ENCODE peak calls at places on chromosomes 11 and 22, in six cellular contexts. One of them, this sample, is unnamed. For H3K27me3, the result is how much of the 10 kb centered on the place peaks cover.

GRCh38 chr11:45252134-45252856 is 33.8 kb downstream of the SYT13 start:
- DNase-seq in CD8-positive, alpha-beta memory T cell: no peak
- DNase-seq in left ventricle myocardium inferior: peak
- DNase-seq in stomach: peak
- DNase-seq in pancreas: peak
- DNase-seq in right lobe of liver: no peak
- DNase-seq in this sample: peak

GRCh38 chr11:114472661-114473060 is 33.4 kb downstream of the REXO2 start:
- DNase-seq in CD8-positive, alpha-beta memory T cell: no peak
- DNase-seq in left ventricle myocardium inferior: no peak
- DNase-seq in stomach: no peak
- DNase-seq in pancreas: no peak
- DNase-seq in right lobe of liver: no peak
- DNase-seq in this sample: no peak

GRCh38 chr11:95985174-95985808 is 61.4 kb upstream of the MTMR2 start:
- DNase-seq in CD8-positive, alpha-beta memory T cell: no peak
- DNase-seq in left ventricle myocardium inferior: no peak
- DNase-seq in stomach: no peak
- DNase-seq in pancreas: no peak
- DNase-seq in right lobe of liver: no peak
- DNase-seq in this sample: no peak

GRCh38 chr22:48630444-48630777 is 1197.3 kb downstream of the BRD1 start:
- DNase-seq in CD8-positive, alpha-beta memory T cell: no peak
- DNase-seq in left ventricle myocardium inferior: no peak
- DNase-seq in stomach: no peak
- DNase-seq in pancreas: no peak
- DNase-seq in right lobe of liver: no peak
- DNase-seq in this sample: no peak

GRCh38 chr22:36281726-36282077 is 28.8 kb downstream of the APOL1 start:
- DNase-seq in CD8-positive, alpha-beta memory T cell: no peak
- DNase-seq in left ventricle myocardium inferior: no peak
- DNase-seq in stomach: no peak
- DNase-seq in pancreas: no peak
- DNase-seq in right lobe of liver: no peak
- DNase-seq in this sample: no peak

GRCh38 chr11:73141031-73141308 is 1.1 kb downstream of the FCHSD2 start:
- DNase-seq in CD8-positive, alpha-beta memory T cell: peak
- DNase-seq in left ventricle myocardium inferior: peak
- DNase-seq in stomach: no peak
- DNase-seq in pancreas: no peak
- DNase-seq in right lobe of liver: peak
- DNase-seq in this sample: peak

GRCh38 chr22:25069758-25070461 is 117.4 kb downstream of the KIAA1671 start:
- DNase-seq in CD8-positive, alpha-beta memory T cell: no peak
- DNase-seq in left ventricle myocardium inferior: no peak
- DNase-seq in stomach: no peak
- DNase-seq in pancreas: no peak
- DNase-seq in right lobe of liver: no peak
- DNase-seq in this sample: no peak

GRCh38 chr11:77602385-77603105 is 12.8 kb downstream of the AQP11 start:
- DNase-seq in CD8-positive, alpha-beta memory T cell: no peak
- DNase-seq in left ventricle myocardium inferior: no peak
- DNase-seq in stomach: no peak
- DNase-seq in pancreas: no peak
- DNase-seq in right lobe of liver: no peak
- DNase-seq in this sample: peak

GRCh38 chr11:2305862-2306823 is 4.3 kb downstream of the TSPAN32 start:
- DNase-seq in CD8-positive, alpha-beta memory T cell: no peak
- DNase-seq in left ventricle myocardium inferior: peak
- DNase-seq in stomach: peak
- DNase-seq in pancreas: no peak
- DNase-seq in right lobe of liver: peak
- DNase-seq in this sample: peak

GRCh38 chr11:71396548-71397123 is 51.6 kb downstream of the DHCR7 start:
- DNase-seq in CD8-positive, alpha-beta memory T cell: no peak
- DNase-seq in left ventricle myocardium inferior: no peak
- DNase-seq in stomach: no peak
- DNase-seq in pancreas: no peak
- DNase-seq in right lobe of liver: no peak
- DNase-seq in this sample: peak

GRCh38 chr11:44904261-44905080 is 46.2 kb downstream of the TP53I11 start:
- DNase-seq in CD8-positive, alpha-beta memory T cell: no peak
- DNase-seq in left ventricle myocardium inferior: no peak
- DNase-seq in stomach: no peak
- DNase-seq in pancreas: no peak
- DNase-seq in right lobe of liver: no peak
- DNase-seq in this sample: no peak

GRCh38 chr22:48500481-48501230 is 1327.0 kb downstream of the BRD1 start:
- DNase-seq in CD8-positive, alpha-beta memory T cell: no peak
- DNase-seq in left ventricle myocardium inferior: no peak
- DNase-seq in stomach: no peak
- DNase-seq in pancreas: no peak
- DNase-seq in right lobe of liver: no peak
- DNase-seq in this sample: no peak

DNA sequence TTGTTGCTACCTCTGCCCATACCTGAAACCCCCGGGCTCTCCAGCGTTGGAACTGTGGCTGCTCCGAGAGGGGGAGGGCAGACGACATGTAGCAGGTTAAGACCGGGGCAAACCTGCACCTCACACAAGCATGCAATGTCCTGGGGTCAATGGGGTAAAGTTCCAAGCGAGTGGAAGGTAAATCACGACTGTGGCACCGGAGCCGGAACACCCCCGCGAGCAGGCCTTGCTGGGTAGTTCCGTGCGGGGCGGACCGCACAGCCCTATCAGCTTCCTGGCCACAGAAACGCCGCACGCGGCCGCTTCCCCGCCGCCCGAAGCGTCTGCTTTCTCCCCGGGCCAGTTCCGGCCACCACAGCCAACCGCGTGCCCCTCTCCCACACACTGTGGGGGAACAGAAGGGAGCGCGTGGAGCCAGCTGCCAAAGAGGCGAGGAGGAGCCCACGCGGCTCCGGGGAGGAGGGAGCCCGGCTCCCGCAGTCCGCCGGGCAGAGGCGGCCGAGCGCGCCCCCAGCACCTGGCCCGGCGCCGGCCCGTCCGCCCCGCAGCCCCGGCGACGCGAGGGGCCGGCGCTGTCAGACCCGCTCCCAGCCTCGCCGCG is 1.6 kb downstream of the SPTBN2 start:
- DNase-seq in CD8-positive, alpha-beta memory T cell: no peak
- DNase-seq in left ventricle myocardium inferior: no peak
- DNase-seq in stomach: peak
- DNase-seq in pancreas: peak
- DNase-seq in right lobe of liver: peak
- DNase-seq in this sample: peak
- H3K4me3 ChIP-seq in CD8-positive, alpha-beta memory T cell: peak
- H3K4me3 ChIP-seq in left ventricle myocardium inferior: peak
- H3K4me3 ChIP-seq in stomach: peak
- H3K4me3 ChIP-seq in pancreas: peak
- H3K4me3 ChIP-seq in right lobe of liver: peak
- H3K4me3 ChIP-seq in this sample: peak

DNA sequence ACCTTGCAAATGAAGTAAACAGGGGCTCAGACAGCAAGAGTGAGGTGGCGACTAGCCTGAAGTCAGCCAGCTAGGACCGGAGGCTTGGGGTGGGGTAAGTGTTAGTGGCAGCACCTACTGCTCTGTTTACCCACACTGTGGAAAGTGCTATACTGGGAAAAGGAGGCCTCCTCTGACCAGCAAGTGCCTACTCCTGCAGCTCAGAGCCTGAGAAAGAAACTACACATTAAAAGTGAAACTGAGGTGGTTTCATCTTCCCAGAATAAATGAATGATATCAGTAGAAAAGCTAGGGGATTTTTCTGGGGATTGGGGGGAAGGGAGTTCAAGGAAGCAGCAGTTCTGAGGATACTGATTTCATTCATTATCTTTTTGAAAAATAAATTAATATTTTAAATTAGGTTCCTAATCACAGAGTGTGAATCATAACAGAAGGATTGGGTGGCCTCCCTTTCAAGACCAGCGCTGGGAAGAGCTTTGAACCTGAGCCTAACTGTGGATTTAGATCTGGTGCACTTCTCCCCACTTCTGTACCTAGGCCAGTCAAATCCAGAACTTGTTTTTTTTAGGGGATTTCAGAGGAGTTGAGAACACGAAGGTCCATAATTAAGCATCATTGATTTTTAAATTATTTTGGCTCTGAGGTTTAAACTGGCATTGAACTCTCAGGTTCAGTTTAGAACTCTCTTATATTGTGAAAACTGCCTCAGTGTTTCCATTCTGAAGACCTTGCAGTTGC is 48.1 kb upstream of the GRAMD1B start:
- DNase-seq in CD8-positive, alpha-beta memory T cell: no peak
- DNase-seq in left ventricle myocardium inferior: no peak
- DNase-seq in stomach: no peak
- DNase-seq in pancreas: no peak
- DNase-seq in right lobe of liver: no peak
- DNase-seq in this sample: no peak
- H3K27me3 ChIP-seq in CD8-positive, alpha-beta memory T cell: under half
- H3K27me3 ChIP-seq in left ventricle myocardium inferior: under half
- H3K27me3 ChIP-seq in stomach: under half
- H3K27me3 ChIP-seq in pancreas: under half
- H3K27me3 ChIP-seq in right lobe of liver: under half
- H3K27me3 ChIP-seq in this sample: under half

GRCh38 chr11:130369713-130370112 is 55.0 kb upstream of the ZBTB44 start:
- DNase-seq in CD8-positive, alpha-beta memory T cell: no peak
- DNase-seq in left ventricle myocardium inferior: no peak
- DNase-seq in stomach: no peak
- DNase-seq in pancreas: no peak
- DNase-seq in right lobe of liver: no peak
- DNase-seq in this sample: no peak
- H3K4me3 ChIP-seq in CD8-positive, alpha-beta memory T cell: no peak
- H3K4me3 ChIP-seq in left ventricle myocardium inferior: no peak
- H3K4me3 ChIP-seq in stomach: no peak
- H3K4me3 ChIP-seq in pancreas: no peak
- H3K4me3 ChIP-seq in right lobe of liver: no peak
- H3K4me3 ChIP-seq in this sample: no peak

DNA sequence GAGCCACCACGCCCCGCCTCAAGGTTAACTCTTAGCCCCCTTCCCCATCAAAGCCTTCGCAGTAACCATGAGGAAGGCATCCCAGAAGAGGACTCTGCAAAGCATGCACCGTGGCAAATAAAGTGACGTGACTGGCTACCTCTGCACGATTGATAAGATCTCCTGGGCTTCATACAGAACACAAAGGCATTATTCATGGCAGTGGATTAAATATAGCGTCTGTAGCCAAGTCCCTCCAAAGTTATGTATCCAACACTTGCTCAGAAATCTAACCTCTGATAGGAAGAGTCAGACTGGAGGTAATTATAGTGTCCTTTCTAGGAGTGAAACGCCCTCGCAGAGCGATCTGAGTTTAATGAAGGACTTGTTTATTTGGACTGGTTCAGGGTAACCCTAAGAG is 22.4 kb downstream of the CPT1A start:
- DNase-seq in CD8-positive, alpha-beta memory T cell: no peak
- DNase-seq in left ventricle myocardium inferior: no peak
- DNase-seq in stomach: no peak
- DNase-seq in pancreas: no peak
- DNase-seq in right lobe of liver: no peak
- DNase-seq in this sample: no peak
- H3K27me3 ChIP-seq in CD8-positive, alpha-beta memory T cell: under half
- H3K27me3 ChIP-seq in left ventricle myocardium inferior: under half
- H3K27me3 ChIP-seq in stomach: under half
- H3K27me3 ChIP-seq in pancreas: under half
- H3K27me3 ChIP-seq in right lobe of liver: under half
- H3K27me3 ChIP-seq in this sample: under half

GRCh38 chr11:62439785-62440602 is 21.2 kb downstream of the SCGB1A1 start:
- DNase-seq in CD8-positive, alpha-beta memory T cell: no peak
- DNase-seq in left ventricle myocardium inferior: no peak
- DNase-seq in stomach: no peak
- DNase-seq in pancreas: no peak
- DNase-seq in right lobe of liver: no peak
- DNase-seq in this sample: peak
- H3K4me3 ChIP-seq in CD8-positive, alpha-beta memory T cell: no peak
- H3K4me3 ChIP-seq in left ventricle myocardium inferior: peak
- H3K4me3 ChIP-seq in stomach: no peak
- H3K4me3 ChIP-seq in pancreas: no peak
- H3K4me3 ChIP-seq in right lobe of liver: no peak
- H3K4me3 ChIP-seq in this sample: no peak

GRCh38 chr11:120523196-120523595 is 11.6 kb downstream of the GRIK4 start:
- DNase-seq in CD8-positive, alpha-beta memory T cell: no peak
- DNase-seq in left ventricle myocardium inferior: no peak
- DNase-seq in stomach: no peak
- DNase-seq in pancreas: no peak
- DNase-seq in right lobe of liver: no peak
- DNase-seq in this sample: no peak

GRCh38 chr11:120524536-120525085 is 13.1 kb downstream of the GRIK4 start:
- DNase-seq in CD8-positive, alpha-beta memory T cell: no peak
- DNase-seq in left ventricle myocardium inferior: no peak
- DNase-seq in stomach: no peak
- DNase-seq in pancreas: no peak
- DNase-seq in right lobe of liver: no peak
- DNase-seq in this sample: no peak

GRCh38 chr11:120526241-120526640 is 14.7 kb downstream of the GRIK4 start:
- DNase-seq in CD8-positive, alpha-beta memory T cell: no peak
- DNase-seq in left ventricle myocardium inferior: no peak
- DNase-seq in stomach: no peak
- DNase-seq in pancreas: no peak
- DNase-seq in right lobe of liver: no peak
- DNase-seq in this sample: no peak

GRCh38 chr11:120527111-120527748 is 15.7 kb downstream of the GRIK4 start:
- DNase-seq in CD8-positive, alpha-beta memory T cell: no peak
- DNase-seq in left ventricle myocardium inferior: peak
- DNase-seq in stomach: no peak
- DNase-seq in pancreas: no peak
- DNase-seq in right lobe of liver: no peak
- DNase-seq in this sample: peak

GRCh38 chr11:120525285-120526085 is 13.9 kb downstream of the GRIK4 start:
- DNase-seq in CD8-positive, alpha-beta memory T cell: no peak
- DNase-seq in left ventricle myocardium inferior: no peak
- DNase-seq in stomach: no peak
- DNase-seq in pancreas: no peak
- DNase-seq in right lobe of liver: no peak
- DNase-seq in this sample: no peak
- H3K27me3 ChIP-seq in CD8-positive, alpha-beta memory T cell: under half
- H3K27me3 ChIP-seq in left ventricle myocardium inferior: half or more
- H3K27me3 ChIP-seq in stomach: half or more
- H3K27me3 ChIP-seq in pancreas: under half
- H3K27me3 ChIP-seq in right lobe of liver: under half
- H3K27me3 ChIP-seq in this sample: under half

DNA sequence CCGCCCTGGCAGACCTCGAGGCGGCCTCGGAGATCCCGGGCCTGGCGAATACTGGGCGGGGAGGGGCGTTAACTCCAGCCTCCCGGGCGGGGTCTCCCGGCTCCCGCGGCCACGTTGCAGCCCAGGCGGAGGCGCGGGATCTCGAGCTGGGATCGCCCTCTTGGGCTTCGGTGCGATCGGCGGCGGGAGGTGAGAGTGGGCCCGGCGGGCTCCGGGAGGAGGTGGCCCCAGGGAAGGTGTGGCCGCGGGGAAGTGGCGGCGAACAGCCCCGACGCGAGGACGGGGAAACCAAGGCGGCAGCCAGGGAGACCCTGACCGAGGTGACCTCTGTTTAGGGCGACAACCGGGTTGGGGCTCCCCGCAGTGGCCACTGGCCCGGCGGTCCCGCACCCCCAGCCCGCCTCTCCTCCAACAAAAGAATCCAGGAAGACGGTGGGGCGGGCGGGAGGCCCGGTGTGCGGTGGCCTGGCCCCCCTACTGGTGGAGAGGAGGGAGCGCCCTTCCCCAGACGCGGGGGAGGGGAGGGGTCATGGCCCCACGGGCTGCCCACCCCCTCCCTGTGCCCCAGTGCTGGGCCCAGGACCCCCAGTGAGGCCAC is at the start of gene PHETA2:
- DNase-seq in CD8-positive, alpha-beta memory T cell: peak
- DNase-seq in left ventricle myocardium inferior: peak
- DNase-seq in stomach: peak
- DNase-seq in pancreas: peak
- DNase-seq in right lobe of liver: peak
- DNase-seq in this sample: no peak
- H3K4me3 ChIP-seq in CD8-positive, alpha-beta memory T cell: peak
- H3K4me3 ChIP-seq in left ventricle myocardium inferior: peak
- H3K4me3 ChIP-seq in stomach: peak
- H3K4me3 ChIP-seq in pancreas: peak
- H3K4me3 ChIP-seq in right lobe of liver: peak
- H3K4me3 ChIP-seq in this sample: no peak